ENCODE peak calls at places on chromosomes 5 and 9, in ten cellular contexts. One of them, this sample, is unnamed.

GRCh38 chr9:6557883-6558282 is 87.6 kb downstream of the GLDC start:
- DNase-seq in neural progenitor cell: peak
- DNase-seq in mammary epithelial cell: no peak
- DNase-seq in RWPE1: no peak
- DNase-seq in fibroblast of villous mesenchyme: no peak
- DNase-seq in natural killer cell: no peak
- DNase-seq in GM20000: no peak
- DNase-seq in neural crest cell: peak
- DNase-seq in left lung: no peak
- DNase-seq in H9: no peak
- DNase-seq in this sample: no peak

GRCh38 chr5:96242536-96242935 is 190.5 kb downstream of the PCSK1 start:
- DNase-seq in neural progenitor cell: no peak
- DNase-seq in mammary epithelial cell: no peak
- DNase-seq in RWPE1: no peak
- DNase-seq in fibroblast of villous mesenchyme: no peak
- DNase-seq in natural killer cell: no peak
- DNase-seq in GM20000: no peak
- DNase-seq in neural crest cell: no peak
- DNase-seq in left lung: no peak
- DNase-seq in H9: no peak
- DNase-seq in this sample: no peak

GRCh38 chr9:34456746-34457145 is 1.6 kb downstream of the FAM219A start:
- DNase-seq in neural progenitor cell: no peak
- DNase-seq in mammary epithelial cell: no peak
- DNase-seq in RWPE1: no peak
- DNase-seq in fibroblast of villous mesenchyme: no peak
- DNase-seq in natural killer cell: no peak
- DNase-seq in GM20000: no peak
- DNase-seq in neural crest cell: no peak
- DNase-seq in left lung: no peak
- DNase-seq in H9: no peak
- DNase-seq in this sample: no peak

GRCh38 chr9:4741365-4742031 is 496 bp upstream of the AK3 start:
- DNase-seq in neural progenitor cell: no peak
- DNase-seq in mammary epithelial cell: peak
- DNase-seq in RWPE1: no peak
- DNase-seq in fibroblast of villous mesenchyme: peak
- DNase-seq in natural killer cell: no peak
- DNase-seq in GM20000: peak
- DNase-seq in neural crest cell: peak
- DNase-seq in left lung: peak
- DNase-seq in H9: peak
- DNase-seq in this sample: no peak

GRCh38 chr5:163613150-163613442 is 107.7 kb downstream of the MAT2B start:
- DNase-seq in neural progenitor cell: no peak
- DNase-seq in mammary epithelial cell: no peak
- DNase-seq in RWPE1: no peak
- DNase-seq in fibroblast of villous mesenchyme: no peak
- DNase-seq in natural killer cell: no peak
- DNase-seq in GM20000: no peak
- DNase-seq in neural crest cell: no peak
- DNase-seq in left lung: no peak
- DNase-seq in H9: no peak
- DNase-seq in this sample: no peak

GRCh38 chr5:141558150-141558549 is 60.6 kb downstream of the DIAPH1 start:
- DNase-seq in neural progenitor cell: no peak
- DNase-seq in mammary epithelial cell: no peak
- DNase-seq in RWPE1: no peak
- DNase-seq in fibroblast of villous mesenchyme: peak
- DNase-seq in natural killer cell: no peak
- DNase-seq in GM20000: no peak
- DNase-seq in neural crest cell: no peak
- DNase-seq in left lung: no peak
- DNase-seq in H9: peak
- DNase-seq in this sample: no peak

GRCh38 chr5:181217805-181218065 is 5.3 kb upstream of the TRIM41 start:
- DNase-seq in neural progenitor cell: no peak
- DNase-seq in mammary epithelial cell: no peak
- DNase-seq in RWPE1: no peak
- DNase-seq in fibroblast of villous mesenchyme: no peak
- DNase-seq in natural killer cell: peak
- DNase-seq in GM20000: no peak
- DNase-seq in neural crest cell: no peak
- DNase-seq in left lung: no peak
- DNase-seq in H9: no peak
- DNase-seq in this sample: no peak

GRCh38 chr5:146703499-146703898 is 175.1 kb downstream of the PPP2R2B start:
- DNase-seq in neural progenitor cell: no peak
- DNase-seq in mammary epithelial cell: peak
- DNase-seq in RWPE1: peak
- DNase-seq in fibroblast of villous mesenchyme: no peak
- DNase-seq in natural killer cell: no peak
- DNase-seq in GM20000: no peak
- DNase-seq in neural crest cell: no peak
- DNase-seq in left lung: no peak
- DNase-seq in H9: no peak
- DNase-seq in this sample: no peak

GRCh38 chr5:95841914-95842812 is 19.6 kb upstream of the GLRX start:
- DNase-seq in neural progenitor cell: no peak
- DNase-seq in mammary epithelial cell: peak
- DNase-seq in RWPE1: no peak
- DNase-seq in fibroblast of villous mesenchyme: peak
- DNase-seq in natural killer cell: no peak
- DNase-seq in GM20000: no peak
- DNase-seq in neural crest cell: no peak
- DNase-seq in left lung: no peak
- DNase-seq in H9: no peak
- DNase-seq in this sample: peak

GRCh38 chr5:62560786-62561185 is 17.8 kb upstream of the LRRC70 start:
- DNase-seq in neural progenitor cell: no peak
- DNase-seq in mammary epithelial cell: no peak
- DNase-seq in RWPE1: no peak
- DNase-seq in fibroblast of villous mesenchyme: no peak
- DNase-seq in natural killer cell: no peak
- DNase-seq in GM20000: no peak
- DNase-seq in neural crest cell: no peak
- DNase-seq in left lung: no peak
- DNase-seq in H9: no peak
- DNase-seq in this sample: no peak

GRCh38 chr5:107669543-107670027 is 1.2 kb downstream of the EFNA5 start:
- DNase-seq in neural progenitor cell: peak
- DNase-seq in mammary epithelial cell: peak
- DNase-seq in RWPE1: peak
- DNase-seq in fibroblast of villous mesenchyme: peak
- DNase-seq in natural killer cell: no peak
- DNase-seq in GM20000: no peak
- DNase-seq in neural crest cell: peak
- DNase-seq in left lung: peak
- DNase-seq in H9: peak
- DNase-seq in this sample: no peak

GRCh38 chr5:4700082-4700481 is 440.0 kb upstream of the ADAMTS16 start:
- DNase-seq in neural progenitor cell: peak
- DNase-seq in mammary epithelial cell: peak
- DNase-seq in RWPE1: peak
- DNase-seq in fibroblast of villous mesenchyme: no peak
- DNase-seq in natural killer cell: no peak
- DNase-seq in GM20000: no peak
- DNase-seq in neural crest cell: peak
- DNase-seq in left lung: peak
- DNase-seq in H9: peak
- DNase-seq in this sample: no peak

GRCh38 chr5:150065886-150066285 is 20.5 kb downstream of the CSF1R start:
- DNase-seq in neural progenitor cell: no peak
- DNase-seq in mammary epithelial cell: no peak
- DNase-seq in RWPE1: no peak
- DNase-seq in fibroblast of villous mesenchyme: no peak
- DNase-seq in natural killer cell: no peak
- DNase-seq in GM20000: no peak
- DNase-seq in neural crest cell: no peak
- DNase-seq in left lung: no peak
- DNase-seq in H9: no peak
- DNase-seq in this sample: peak

GRCh38 chr9:89153618-89154017 is 25.0 kb downstream of the SHC3 start:
- DNase-seq in neural progenitor cell: no peak
- DNase-seq in mammary epithelial cell: peak
- DNase-seq in RWPE1: peak
- DNase-seq in fibroblast of villous mesenchyme: peak
- DNase-seq in natural killer cell: no peak
- DNase-seq in GM20000: no peak
- DNase-seq in neural crest cell: no peak
- DNase-seq in left lung: no peak
- DNase-seq in H9: no peak
- DNase-seq in this sample: peak

GRCh38 chr5:176883700-176884570 is 15.2 kb downstream of the HK3 start:
- DNase-seq in neural progenitor cell: no peak
- DNase-seq in mammary epithelial cell: no peak
- DNase-seq in RWPE1: no peak
- DNase-seq in fibroblast of villous mesenchyme: no peak
- DNase-seq in natural killer cell: no peak
- DNase-seq in GM20000: no peak
- DNase-seq in neural crest cell: no peak
- DNase-seq in left lung: peak
- DNase-seq in H9: no peak
- DNase-seq in this sample: no peak

GRCh38 chr9:80932947-80933346 is 756.4 kb downstream of the TLE1 start:
- DNase-seq in neural progenitor cell: no peak
- DNase-seq in mammary epithelial cell: no peak
- DNase-seq in RWPE1: no peak
- DNase-seq in fibroblast of villous mesenchyme: no peak
- DNase-seq in natural killer cell: no peak
- DNase-seq in GM20000: no peak
- DNase-seq in neural crest cell: no peak
- DNase-seq in left lung: no peak
- DNase-seq in H9: no peak
- DNase-seq in this sample: no peak

GRCh38 chr5:100840364-100840763 is 62.7 kb downstream of the ST8SIA4 start:
- DNase-seq in neural progenitor cell: no peak
- DNase-seq in mammary epithelial cell: peak
- DNase-seq in RWPE1: peak
- DNase-seq in fibroblast of villous mesenchyme: peak
- DNase-seq in natural killer cell: no peak
- DNase-seq in GM20000: peak
- DNase-seq in neural crest cell: no peak
- DNase-seq in left lung: no peak
- DNase-seq in H9: no peak
- DNase-seq in this sample: peak

GRCh38 chr5:130109152-130109551 is 204.9 kb downstream of the CHSY3 start:
- DNase-seq in neural progenitor cell: peak
- DNase-seq in mammary epithelial cell: peak
- DNase-seq in RWPE1: peak
- DNase-seq in fibroblast of villous mesenchyme: peak
- DNase-seq in natural killer cell: no peak
- DNase-seq in GM20000: peak
- DNase-seq in neural crest cell: no peak
- DNase-seq in left lung: no peak
- DNase-seq in H9: no peak
- DNase-seq in this sample: no peak
- TF ChIP-seq CTCF in neural progenitor cell: peak
- TF ChIP-seq CTCF in mammary epithelial cell: peak
- TF ChIP-seq CTCF in RWPE1: peak
- TF ChIP-seq CTCF in fibroblast of villous mesenchyme: peak
- TF ChIP-seq CTCF in natural killer cell: peak
- TF ChIP-seq CTCF in GM20000: no peak
- TF ChIP-seq CTCF in neural crest cell: peak
- TF ChIP-seq CTCF in left lung: peak
- TF ChIP-seq CTCF in H9: peak
- TF ChIP-seq CTCF in this sample: no peak

GRCh38 chr5:65076251-65076869 is 307.6 kb downstream of the CWC27 start:
- DNase-seq in neural progenitor cell: peak
- DNase-seq in mammary epithelial cell: peak
- DNase-seq in RWPE1: peak
- DNase-seq in fibroblast of villous mesenchyme: peak
- DNase-seq in natural killer cell: no peak
- DNase-seq in GM20000: peak
- DNase-seq in neural crest cell: no peak
- DNase-seq in left lung: no peak
- DNase-seq in H9: peak
- DNase-seq in this sample: no peak
- TF ChIP-seq CTCF in neural progenitor cell: peak
- TF ChIP-seq CTCF in mammary epithelial cell: peak
- TF ChIP-seq CTCF in RWPE1: no peak
- TF ChIP-seq CTCF in fibroblast of villous mesenchyme: peak
- TF ChIP-seq CTCF in natural killer cell: peak
- TF ChIP-seq CTCF in GM20000: peak
- TF ChIP-seq CTCF in neural crest cell: no peak
- TF ChIP-seq CTCF in left lung: no peak
- TF ChIP-seq CTCF in H9: peak
- TF ChIP-seq CTCF in this sample: peak

GRCh38 chr9:136026266-136026942 is 65.2 kb upstream of the UBAC1 start:
- DNase-seq in neural progenitor cell: no peak
- DNase-seq in mammary epithelial cell: no peak
- DNase-seq in RWPE1: no peak
- DNase-seq in fibroblast of villous mesenchyme: no peak
- DNase-seq in natural killer cell: no peak
- DNase-seq in GM20000: no peak
- DNase-seq in neural crest cell: no peak
- DNase-seq in left lung: no peak
- DNase-seq in H9: no peak
- DNase-seq in this sample: no peak

GRCh38 chr9:136024286-136024685 is 63.1 kb upstream of the UBAC1 start:
- DNase-seq in neural progenitor cell: no peak
- DNase-seq in mammary epithelial cell: no peak
- DNase-seq in RWPE1: no peak
- DNase-seq in fibroblast of villous mesenchyme: no peak
- DNase-seq in natural killer cell: no peak
- DNase-seq in GM20000: no peak
- DNase-seq in neural crest cell: no peak
- DNase-seq in left lung: no peak
- DNase-seq in H9: no peak
- DNase-seq in this sample: no peak

GRCh38 chr9:136025481-136025880 is 64.3 kb upstream of the UBAC1 start:
- DNase-seq in neural progenitor cell: no peak
- DNase-seq in mammary epithelial cell: no peak
- DNase-seq in RWPE1: no peak
- DNase-seq in fibroblast of villous mesenchyme: no peak
- DNase-seq in natural killer cell: no peak
- DNase-seq in GM20000: no peak
- DNase-seq in neural crest cell: no peak
- DNase-seq in left lung: no peak
- DNase-seq in H9: no peak
- DNase-seq in this sample: no peak

GRCh38 chr9:136023401-136024225 is 62.4 kb upstream of the UBAC1 start:
- DNase-seq in neural progenitor cell: no peak
- DNase-seq in mammary epithelial cell: peak
- DNase-seq in RWPE1: no peak
- DNase-seq in fibroblast of villous mesenchyme: peak
- DNase-seq in natural killer cell: no peak
- DNase-seq in GM20000: no peak
- DNase-seq in neural crest cell: no peak
- DNase-seq in left lung: no peak
- DNase-seq in H9: peak
- DNase-seq in this sample: peak

GRCh38 chr9:136024696-136025316 is 63.6 kb upstream of the UBAC1 start:
- DNase-seq in neural progenitor cell: no peak
- DNase-seq in mammary epithelial cell: no peak
- DNase-seq in RWPE1: no peak
- DNase-seq in fibroblast of villous mesenchyme: no peak
- DNase-seq in natural killer cell: no peak
- DNase-seq in GM20000: no peak
- DNase-seq in neural crest cell: no peak
- DNase-seq in left lung: no peak
- DNase-seq in H9: no peak
- DNase-seq in this sample: no peak
- TF ChIP-seq CTCF in neural progenitor cell: no peak
- TF ChIP-seq CTCF in mammary epithelial cell: no peak
- TF ChIP-seq CTCF in RWPE1: no peak
- TF ChIP-seq CTCF in fibroblast of villous mesenchyme: no peak
- TF ChIP-seq CTCF in natural killer cell: no peak
- TF ChIP-seq CTCF in GM20000: no peak
- TF ChIP-seq CTCF in neural crest cell: no peak
- TF ChIP-seq CTCF in left lung: no peak
- TF ChIP-seq CTCF in H9: no peak
- TF ChIP-seq CTCF in this sample: no peak

GRCh38 chr9:92147030-92147853 is 32.0 kb upstream of the SPTLC1 start:
- DNase-seq in neural progenitor cell: no peak
- DNase-seq in mammary epithelial cell: peak
- DNase-seq in RWPE1: peak
- DNase-seq in fibroblast of villous mesenchyme: peak
- DNase-seq in natural killer cell: no peak
- DNase-seq in GM20000: peak
- DNase-seq in neural crest cell: no peak
- DNase-seq in left lung: no peak
- DNase-seq in H9: peak
- DNase-seq in this sample: no peak
- TF ChIP-seq CTCF in neural progenitor cell: no peak
- TF ChIP-seq CTCF in mammary epithelial cell: no peak
- TF ChIP-seq CTCF in RWPE1: no peak
- TF ChIP-seq CTCF in fibroblast of villous mesenchyme: peak
- TF ChIP-seq CTCF in natural killer cell: no peak
- TF ChIP-seq CTCF in GM20000: no peak
- TF ChIP-seq CTCF in neural crest cell: no peak
- TF ChIP-seq CTCF in left lung: no peak
- TF ChIP-seq CTCF in H9: no peak
- TF ChIP-seq CTCF in this sample: no peak